ENCODE peak calls at places on chromosomes 1 and 21, in six cellular contexts. Y is adrenal gland, L is brain microvascular endothelial cell, B is fibroblast of the aortic adventitia, K is HFFc6, Q is AG04449. A is an unnamed sample.
A peak's percentile ranks its signal among the peaks of the same experiment; 100 is the strongest.

GRCh38 chr1:3340548-3341235 is 113.8 kb upstream of the ARHGEF16 start:
- DNase-seq in Y (no peak), L (no peak), B (no peak), K (no peak), Q (no peak), A (no peak)

GRCh38 chr1:215767761-215768160 is 200.7 kb downstream of the KCTD3 start:
- DNase-seq in Y (no peak), L (no peak), B (no peak), K (no peak), Q (no peak), A (no peak)

GRCh38 chr1:227323956-227324267 is 5.6 kb upstream of the CDC42BPA start:
- DNase-seq in Y (no peak), L (no peak), B (no peak), K (no peak), Q (no peak), A (no peak)

GRCh38 chr1:150322310-150322709 is 977 bp downstream of the PRPF3 start:
- DNase-seq in Y (no peak), L (no peak), B (peak; percentile 25), K (no peak), Q (no peak), A (no peak)

GRCh38 chr1:227378876-227379554 is 60.7 kb upstream of the CDC42BPA start:
- DNase-seq in Y (no peak), L (no peak), B (no peak), K (no peak), Q (no peak), A (no peak)

GRCh38 chr1:152035406-152036315 is 1.1 kb downstream of the S100A11 start:
- DNase-seq in Y (no peak), L (no peak), B (peak; percentile 49), K (no peak), Q (no peak), A (no peak)

GRCh38 chr1:225944951-225945350 is 3.9 kb upstream of the LEFTY2 start:
- DNase-seq in Y (no peak), L (no peak), B (no peak), K (no peak), Q (no peak), A (no peak)

GRCh38 chr21:30146558-30147282 is 19.9 kb downstream of the CLDN17 start:
- DNase-seq in Y (no peak), L (no peak), B (no peak), K (no peak), Q (no peak), A (no peak)

GRCh38 chr1:192967901-192968300 is 91.3 kb downstream of the UCHL5 start:
- DNase-seq in Y (no peak), L (no peak), B (no peak), K (no peak), Q (no peak), A (no peak)

GRCh38 chr1:40383095-40383487 is 9.6 kb downstream of the SMAP2 start:
- DNase-seq in Y (no peak), L (no peak), B (no peak), K (no peak), Q (no peak), A (no peak)

GRCh38 chr1:74395492-74395891 is 116.9 kb downstream of the LRRC53 start:
- DNase-seq in Y (peak; percentile 32), L (peak; percentile 7), B (no peak), K (no peak), Q (no peak), A (no peak)

GRCh38 chr1:1033009-1033587 is 13.2 kb downstream of the AGRN start:
- DNase-seq in Y (peak; percentile 66), L (peak; percentile 54), B (peak; percentile 39), K (peak; percentile 50), Q (no peak), A (peak; percentile 80)

GRCh38 chr21:35394634-35395369 is 345.7 kb upstream of the RUNX1 start:
- DNase-seq in Y (no peak), L (no peak), B (no peak), K (no peak), Q (no peak), A (no peak)